ENCODE peak calls at places on chromosome 5, in nine cellular contexts. V is GM23248, K is HTR-8/SVneo, Z is T-helper 2 cell, Y is aorta, C is T-helper 17 cell, Q is SW480, E is NCI-H774, L is substantia nigra. G is an unnamed sample.

GRCh38 chr5:149998281-149998680 is 2.2 kb downstream of the TIGD6 start:
- DNase-seq in Z (no peak), E (no peak), L (no peak), Q (no peak), V (no peak), C (no peak), Y (no peak), K (no peak), G (no peak)

GRCh38 chr5:61289669-61290363 is 42.2 kb upstream of the ZSWIM6 start:
- DNase-seq in E (no peak), Y (no peak), V (no peak), C (no peak), L (no peak), K (no peak), Q (no peak), Z (no peak), G (peak; percentile 38)

GRCh38 chr5:56683733-56684132 is 131.6 kb upstream of the MAP3K1 start:
- DNase-seq in Q (no peak), Y (no peak), Z (no peak), C (no peak), E (no peak), K (no peak), L (no peak), V (no peak), G (no peak)

GRCh38 chr5:107195996-107196395 is 474.7 kb downstream of the EFNA5 start:
- DNase-seq in Y (no peak), Z (no peak), E (no peak), K (no peak), Q (no peak), L (no peak), C (no peak), V (no peak), G (no peak)

GRCh38 chr5:892390-893136 is at the start of the genes BRD9 and TRIP13:
- DNase-seq in L (peak; percentile 30), K (peak; percentile 98), Y (peak; percentile 95), C (peak; percentile 80), E (peak; percentile 89), V (peak; percentile 95), Z (peak; percentile 73), Q (peak; percentile 88), G (peak; percentile 84)

GRCh38 chr5:88092358-88092757 is 176.3 kb downstream of the TMEM161B start:
- DNase-seq in Q (no peak), C (no peak), K (no peak), Y (no peak), E (no peak), Z (no peak), L (no peak), V (no peak), G (peak; percentile 5)

GRCh38 chr5:3201121-3201520 is 394.5 kb upstream of the IRX1 start:
- DNase-seq in V (no peak), K (no peak), Q (no peak), Z (no peak), E (no peak), Y (no peak), L (no peak), C (no peak), G (no peak)

GRCh38 chr5:149264432-149265069 is 7.1 kb upstream of the AFAP1L1 start:
- DNase-seq in V (peak; percentile 13), L (no peak), C (peak; percentile 30), E (peak; percentile 51), Y (peak; percentile 10), Q (peak; percentile 75), Z (peak; percentile 27), K (no peak), G (no peak)

GRCh38 chr5:172188893-172189692 is 1.1 kb upstream of the STK10 start:
- DNase-seq in L (no peak), C (no peak), Y (peak; percentile 53), Q (no peak), K (no peak), E (no peak), Z (no peak), V (no peak), G (no peak)

GRCh38 chr5:112119527-112119926 is 299.6 kb downstream of the EPB41L4A start:
- DNase-seq in V (no peak), Z (no peak), K (no peak), E (no peak), Y (no peak), Q (peak; percentile 7), L (no peak), C (no peak), G (no peak)

GRCh38 chr5:51997908-51998307 is 614.7 kb downstream of the ISL1 start:
- DNase-seq in C (no peak), K (no peak), Q (peak; percentile 8), V (no peak), Z (no peak), L (no peak), Y (no peak), E (no peak), G (no peak)

GRCh38 chr5:175880797-175881312 is 9.5 kb downstream of the CPLX2 start:
- DNase-seq in E (no peak), Q (no peak), C (no peak), Y (no peak), K (no peak), V (no peak), L (no peak), Z (no peak), G (no peak)

GRCh38 chr5:124025306-124025705 is 513.3 kb downstream of the CSNK1G3 start:
- DNase-seq in E (no peak), C (no peak), Q (peak; percentile 38), Z (no peak), L (no peak), Y (no peak), V (no peak), K (no peak), G (no peak)

GRCh38 chr5:179268399-179268952 is 76.8 kb downstream of the ADAMTS2 start:
- DNase-seq in Z (no peak), E (no peak), Q (no peak), C (no peak), L (no peak), Y (peak; percentile 72), K (no peak), V (no peak), G (no peak)

GRCh38 chr5:133287500-133287899 is 235.7 kb downstream of the HSPA4 start:
- DNase-seq in L (no peak), E (no peak), Q (peak; percentile 56), C (peak; percentile 16), K (peak; percentile 57), Z (no peak), V (peak; percentile 28), Y (peak; percentile 79), G (peak; percentile 29)

GRCh38 chr5:53642006-53642405 is 81.6 kb downstream of the NDUFS4 start:
- DNase-seq in Q (peak; percentile 2), E (no peak), K (no peak), C (no peak), Y (no peak), Z (no peak), V (peak; percentile 41), L (no peak), G (peak; percentile 49)

GRCh38 chr5:115379622-115380344 is 83.3 kb upstream of the CCDC112 start:
- DNase-seq in E (peak; percentile 73), C (no peak), V (no peak), Z (no peak), Q (peak; percentile 98), L (no peak), Y (no peak), K (no peak), G (peak; percentile 31)

GRCh38 chr5:175032741-175033151 is 308.4 kb downstream of the MSX2 start:
- DNase-seq in Z (no peak), K (no peak), Q (no peak), C (no peak), L (no peak), Y (no peak), E (no peak), V (no peak), G (no peak)

GRCh38 chr5:138623053-138623452 is 47.9 kb upstream of the HSPA9 start:
- DNase-seq in C (no peak), Z (no peak), Q (no peak), E (no peak), Y (no peak), V (peak; percentile 81), L (no peak), K (no peak), G (no peak)

G was measured in EL.